ENCODE peak calls at places on chromosomes 3 and 15, in eight cellular contexts. One of them, this sample, is unnamed.

GRCh38 chr15:28098766-28099554 is at the start of gene OCA2:
- DNase-seq in fibroblast of the aortic adventitia: peak; percentile 12
- DNase-seq in cardiac fibroblast: peak; percentile 17
- DNase-seq in Calu3: no peak
- DNase-seq in posterior cingulate gyrus: no peak
- DNase-seq in GM12891: no peak
- DNase-seq in GM23248: peak; percentile 59
- DNase-seq in hypothalamus: no peak
- DNase-seq in this sample: peak; percentile 48

GRCh38 chr3:120182613-120183524 is 88.6 kb upstream of the GSK3B start:
- DNase-seq in fibroblast of the aortic adventitia: peak; percentile 76
- DNase-seq in cardiac fibroblast: peak; percentile 76
- DNase-seq in Calu3: peak; percentile 40
- DNase-seq in posterior cingulate gyrus: no peak
- DNase-seq in GM12891: no peak
- DNase-seq in GM23248: peak; percentile 77
- DNase-seq in hypothalamus: no peak
- DNase-seq in this sample: peak; percentile 44

GRCh38 chr3:110376119-110376518 is 695.5 kb upstream of the NECTIN3 start:
- DNase-seq in fibroblast of the aortic adventitia: no peak
- DNase-seq in cardiac fibroblast: no peak
- DNase-seq in Calu3: no peak
- DNase-seq in posterior cingulate gyrus: no peak
- DNase-seq in GM12891: no peak
- DNase-seq in GM23248: no peak
- DNase-seq in hypothalamus: no peak
- DNase-seq in this sample: no peak

GRCh38 chr3:182292586-182292985 is 500.7 kb upstream of the ATP11B start:
- DNase-seq in fibroblast of the aortic adventitia: no peak
- DNase-seq in cardiac fibroblast: no peak
- DNase-seq in Calu3: peak; percentile 30
- DNase-seq in posterior cingulate gyrus: no peak
- DNase-seq in GM12891: no peak
- DNase-seq in GM23248: no peak
- DNase-seq in hypothalamus: no peak
- DNase-seq in this sample: peak; percentile 78

GRCh38 chr15:62262305-62262941 is 97.3 kb upstream of the C2CD4B start:
- DNase-seq in fibroblast of the aortic adventitia: no peak
- DNase-seq in cardiac fibroblast: peak; percentile 14
- DNase-seq in Calu3: no peak
- DNase-seq in posterior cingulate gyrus: no peak
- DNase-seq in GM12891: no peak
- DNase-seq in GM23248: no peak
- DNase-seq in hypothalamus: no peak
- DNase-seq in this sample: no peak

GRCh38 chr3:187112934-187113793 is 26.1 kb downstream of the RPL39L start:
- DNase-seq in fibroblast of the aortic adventitia: peak; percentile 69
- DNase-seq in cardiac fibroblast: peak; percentile 63
- DNase-seq in Calu3: peak; percentile 24
- DNase-seq in posterior cingulate gyrus: no peak
- DNase-seq in GM12891: no peak
- DNase-seq in GM23248: peak; percentile 48
- DNase-seq in hypothalamus: no peak
- DNase-seq in this sample: peak; percentile 45

GRCh38 chr3:133535971-133536634 is 37.4 kb upstream of the CDV3 start:
- DNase-seq in fibroblast of the aortic adventitia: peak; percentile 92
- DNase-seq in cardiac fibroblast: peak; percentile 96
- DNase-seq in Calu3: no peak
- DNase-seq in posterior cingulate gyrus: no peak
- DNase-seq in GM12891: no peak
- DNase-seq in GM23248: peak; percentile 96
- DNase-seq in hypothalamus: no peak
- DNase-seq in this sample: peak; percentile 97

GRCh38 chr15:34055868-34056595 is 17.0 kb upstream of the AVEN start:
- DNase-seq in fibroblast of the aortic adventitia: peak; percentile 97
- DNase-seq in cardiac fibroblast: peak; percentile 93
- DNase-seq in Calu3: no peak
- DNase-seq in posterior cingulate gyrus: no peak
- DNase-seq in GM12891: no peak
- DNase-seq in GM23248: peak; percentile 86
- DNase-seq in hypothalamus: no peak
- DNase-seq in this sample: peak; percentile 82

GRCh38 chr3:64686446-64686908 is 1.3 kb downstream of the ADAMTS9 start:
- DNase-seq in fibroblast of the aortic adventitia: no peak
- DNase-seq in cardiac fibroblast: peak; percentile 76
- DNase-seq in Calu3: peak; percentile 53
- DNase-seq in posterior cingulate gyrus: no peak
- DNase-seq in GM12891: no peak
- DNase-seq in GM23248: peak; percentile 88
- DNase-seq in hypothalamus: no peak
- DNase-seq in this sample: peak; percentile 71

GRCh38 chr3:103308921-103309320 is 874.1 kb downstream of the ZPLD1 start:
- DNase-seq in fibroblast of the aortic adventitia: no peak
- DNase-seq in cardiac fibroblast: no peak
- DNase-seq in Calu3: peak; percentile 1
- DNase-seq in posterior cingulate gyrus: no peak
- DNase-seq in GM12891: no peak
- DNase-seq in GM23248: no peak
- DNase-seq in hypothalamus: no peak
- DNase-seq in this sample: no peak

GRCh38 chr15:48391950-48392349 is 60.7 kb downstream of the DUT start:
- DNase-seq in fibroblast of the aortic adventitia: peak; percentile 57
- DNase-seq in cardiac fibroblast: no peak
- DNase-seq in Calu3: no peak
- DNase-seq in posterior cingulate gyrus: no peak
- DNase-seq in GM12891: no peak
- DNase-seq in GM23248: no peak
- DNase-seq in hypothalamus: no peak
- DNase-seq in this sample: no peak

GRCh38 chr3:187136936-187137335 is 2.4 kb downstream of the RPL39L start:
- DNase-seq in fibroblast of the aortic adventitia: peak; percentile 42
- DNase-seq in cardiac fibroblast: peak; percentile 80
- DNase-seq in Calu3: peak; percentile 18
- DNase-seq in posterior cingulate gyrus: no peak
- DNase-seq in GM12891: no peak
- DNase-seq in GM23248: peak; percentile 80
- DNase-seq in hypothalamus: no peak
- DNase-seq in this sample: peak; percentile 71

GRCh38 chr3:115512565-115513410 is 110.5 kb upstream of the GAP43 start:
- DNase-seq in fibroblast of the aortic adventitia: peak; percentile 56
- DNase-seq in cardiac fibroblast: peak; percentile 49
- DNase-seq in Calu3: peak; percentile 5
- DNase-seq in posterior cingulate gyrus: no peak
- DNase-seq in GM12891: no peak
- DNase-seq in GM23248: peak; percentile 67
- DNase-seq in hypothalamus: peak; percentile 12
- DNase-seq in this sample: peak; percentile 19

GRCh38 chr3:141561426-141562034 is 74.7 kb downstream of the RASA2 start:
- DNase-seq in fibroblast of the aortic adventitia: peak; percentile 91
- DNase-seq in cardiac fibroblast: peak; percentile 90
- DNase-seq in Calu3: peak; percentile 76
- DNase-seq in posterior cingulate gyrus: no peak
- DNase-seq in GM12891: no peak
- DNase-seq in GM23248: peak; percentile 67
- DNase-seq in hypothalamus: no peak
- DNase-seq in this sample: peak; percentile 74

GRCh38 chr3:14640734-14641133 is 10.8 kb upstream of the CCDC174 start:
- DNase-seq in fibroblast of the aortic adventitia: no peak
- DNase-seq in cardiac fibroblast: no peak
- DNase-seq in Calu3: no peak
- DNase-seq in posterior cingulate gyrus: no peak
- DNase-seq in GM12891: no peak
- DNase-seq in GM23248: no peak
- DNase-seq in hypothalamus: no peak
- DNase-seq in this sample: no peak

GRCh38 chr3:126348308-126348920 is 8.8 kb downstream of the KLF15 start:
- DNase-seq in fibroblast of the aortic adventitia: no peak
- DNase-seq in cardiac fibroblast: peak; percentile 14
- DNase-seq in Calu3: no peak
- DNase-seq in posterior cingulate gyrus: peak; percentile 14
- DNase-seq in GM12891: no peak
- DNase-seq in GM23248: peak; percentile 38
- DNase-seq in hypothalamus: no peak
- DNase-seq in this sample: no peak

GRCh38 chr15:98903377-98904018 is 104.1 kb downstream of the PGPEP1L start:
- DNase-seq in fibroblast of the aortic adventitia: peak; percentile 69
- DNase-seq in cardiac fibroblast: peak; percentile 84
- DNase-seq in Calu3: no peak
- DNase-seq in posterior cingulate gyrus: no peak
- DNase-seq in GM12891: no peak
- DNase-seq in GM23248: peak; percentile 71
- DNase-seq in hypothalamus: no peak
- DNase-seq in this sample: peak; percentile 59

GRCh38 chr15:29364429-29365078 is 94.9 kb upstream of the NSMCE3 start:
- DNase-seq in fibroblast of the aortic adventitia: peak; percentile 65
- DNase-seq in cardiac fibroblast: peak; percentile 63
- DNase-seq in Calu3: no peak
- DNase-seq in posterior cingulate gyrus: no peak
- DNase-seq in GM12891: no peak
- DNase-seq in GM23248: peak; percentile 61
- DNase-seq in hypothalamus: no peak
- DNase-seq in this sample: peak; percentile 42

GRCh38 chr15:33865416-33865815 is 102.9 kb upstream of the CHRM5 start:
- DNase-seq in fibroblast of the aortic adventitia: peak; percentile 90
- DNase-seq in cardiac fibroblast: peak; percentile 67
- DNase-seq in Calu3: no peak
- DNase-seq in posterior cingulate gyrus: no peak
- DNase-seq in GM12891: no peak
- DNase-seq in GM23248: peak; percentile 45
- DNase-seq in hypothalamus: no peak
- DNase-seq in this sample: no peak

GRCh38 chr3:129829640-129830039 is 63.9 kb downstream of the TMCC1 start:
- DNase-seq in fibroblast of the aortic adventitia: peak; percentile 94
- DNase-seq in cardiac fibroblast: peak; percentile 95
- DNase-seq in Calu3: peak; percentile 65
- DNase-seq in posterior cingulate gyrus: no peak
- DNase-seq in GM12891: no peak
- DNase-seq in GM23248: peak; percentile 94
- DNase-seq in hypothalamus: no peak
- DNase-seq in this sample: peak; percentile 93

GRCh38 chr15:92305342-92305741 is 88.3 kb upstream of the ST8SIA2 start:
- DNase-seq in fibroblast of the aortic adventitia: no peak
- DNase-seq in cardiac fibroblast: no peak
- DNase-seq in Calu3: no peak
- DNase-seq in posterior cingulate gyrus: no peak
- DNase-seq in GM12891: no peak
- DNase-seq in GM23248: no peak
- DNase-seq in hypothalamus: no peak
- DNase-seq in this sample: no peak

GRCh38 chr3:126556637-126557414 is 1.9 kb downstream of the C3orf22 start:
- DNase-seq in fibroblast of the aortic adventitia: no peak
- DNase-seq in cardiac fibroblast: no peak
- DNase-seq in Calu3: no peak
- DNase-seq in posterior cingulate gyrus: no peak
- DNase-seq in GM12891: no peak
- DNase-seq in GM23248: no peak
- DNase-seq in hypothalamus: no peak
- DNase-seq in this sample: no peak

GRCh38 chr3:149332227-149332765 is 1.1 kb downstream of the TM4SF18 start:
- DNase-seq in fibroblast of the aortic adventitia: peak; percentile 18
- DNase-seq in cardiac fibroblast: peak; percentile 28
- DNase-seq in Calu3: no peak
- DNase-seq in posterior cingulate gyrus: no peak
- DNase-seq in GM12891: no peak
- DNase-seq in GM23248: peak; percentile 20
- DNase-seq in hypothalamus: no peak
- DNase-seq in this sample: no peak

GRCh38 chr3:194875581-194876402 is 190.1 kb downstream of the FAM43A start:
- DNase-seq in fibroblast of the aortic adventitia: no peak
- DNase-seq in cardiac fibroblast: no peak
- DNase-seq in Calu3: no peak
- DNase-seq in posterior cingulate gyrus: no peak
- DNase-seq in GM12891: no peak
- DNase-seq in GM23248: no peak
- DNase-seq in hypothalamus: no peak
- DNase-seq in this sample: no peak

GRCh38 chr3:56042326-56042951 is 425.8 kb downstream of the ERC2 start:
- DNase-seq in fibroblast of the aortic adventitia: peak; percentile 52
- DNase-seq in cardiac fibroblast: peak; percentile 58
- DNase-seq in Calu3: no peak
- DNase-seq in posterior cingulate gyrus: no peak
- DNase-seq in GM12891: no peak
- DNase-seq in GM23248: peak; percentile 64
- DNase-seq in hypothalamus: no peak
- DNase-seq in this sample: peak; percentile 59

GRCh38 chr3:90091557-90091956 is 984.1 kb downstream of the EPHA3 start:
- DNase-seq in fibroblast of the aortic adventitia: peak; percentile 43
- DNase-seq in cardiac fibroblast: peak; percentile 82
- DNase-seq in Calu3: peak; percentile 51
- DNase-seq in posterior cingulate gyrus: no peak
- DNase-seq in GM12891: no peak
- DNase-seq in GM23248: peak; percentile 61
- DNase-seq in hypothalamus: no peak
- DNase-seq in this sample: no peak

GRCh38 chr3:47260605-47261004 is 22.0 kb downstream of the KIF9 start:
- DNase-seq in fibroblast of the aortic adventitia: no peak
- DNase-seq in cardiac fibroblast: no peak
- DNase-seq in Calu3: no peak
- DNase-seq in posterior cingulate gyrus: no peak
- DNase-seq in GM12891: no peak
- DNase-seq in GM23248: no peak
- DNase-seq in hypothalamus: no peak
- DNase-seq in this sample: no peak

GRCh38 chr15:68802373-68802772 is 18.3 kb downstream of the ANP32A start:
- DNase-seq in fibroblast of the aortic adventitia: no peak
- DNase-seq in cardiac fibroblast: no peak
- DNase-seq in Calu3: no peak
- DNase-seq in posterior cingulate gyrus: no peak
- DNase-seq in GM12891: no peak
- DNase-seq in GM23248: no peak
- DNase-seq in hypothalamus: no peak
- DNase-seq in this sample: no peak

GRCh38 chr3:120683671-120684301 is 1.7 kb upstream of the HGD start:
- DNase-seq in fibroblast of the aortic adventitia: no peak
- DNase-seq in cardiac fibroblast: no peak
- DNase-seq in Calu3: no peak
- DNase-seq in posterior cingulate gyrus: no peak
- DNase-seq in GM12891: no peak
- DNase-seq in GM23248: no peak
- DNase-seq in hypothalamus: no peak
- DNase-seq in this sample: no peak

GRCh38 chr3:168684519-168684918 is 588.8 kb upstream of the GOLIM4 start:
- DNase-seq in fibroblast of the aortic adventitia: no peak
- DNase-seq in cardiac fibroblast: no peak
- DNase-seq in Calu3: no peak
- DNase-seq in posterior cingulate gyrus: no peak
- DNase-seq in GM12891: no peak
- DNase-seq in GM23248: no peak
- DNase-seq in hypothalamus: no peak
- DNase-seq in this sample: no peak

GRCh38 chr15:32994810-32995424 is 199.6 kb downstream of the FMN1 start:
- DNase-seq in fibroblast of the aortic adventitia: peak; percentile 84
- DNase-seq in cardiac fibroblast: peak; percentile 79
- DNase-seq in Calu3: no peak
- DNase-seq in posterior cingulate gyrus: no peak
- DNase-seq in GM12891: no peak
- DNase-seq in GM23248: peak; percentile 70
- DNase-seq in hypothalamus: no peak
- DNase-seq in this sample: peak; percentile 47